ENCODE peak calls at places on chromosomes 11 and 22, in eight cellular contexts. F is endodermal cell; G is hippocampal formation; X is uterus; Q is stimulated activated naive CD8-positive, alpha-beta T cell treated with anti-CD3 and anti-CD28 coated beads, Interleukin-15, Interleukin-2, amounts not matched to agents 100 U/mL and 50 U/mL, for 24 hours; C is activated effector memory CD4-positive, alpha-beta T cell treated with anti-CD3 and anti-CD28 coated beads, Interleukin-2, amount 50 U/mL, for 16 hours; Y is SIG-M5; U is RKO. L is an unnamed sample.

GRCh38 chr11:126591966-126592489 is 236.5 kb downstream of the ST3GAL4 start:
- DNase-seq in Q (no peak), C (no peak), F (no peak), Y (no peak), U (no peak), G (no peak), X (no peak), L (no peak)

GRCh38 chr11:112786886-112787530 is 174.2 kb upstream of the NCAM1 start:
- DNase-seq in Q (no peak), G (no peak), X (no peak), Y (no peak), F (no peak), U (no peak), C (no peak), L (no peak)

GRCh38 chr22:27523711-27524110 is 277.8 kb downstream of the MN1 start:
- DNase-seq in G (no peak), F (no peak), X (no peak), Q (no peak), C (no peak), Y (no peak), U (no peak), L (no peak)

GRCh38 chr11:129314381-129314780 is 61.3 kb upstream of the BARX2 start:
- DNase-seq in G (no peak), U (no peak), Q (no peak), F (no peak), Y (peak; percentile 39), X (no peak), C (no peak), L (no peak)

GRCh38 chr11:99424313-99425084 is 403.8 kb downstream of the CNTN5 start:
- DNase-seq in G (no peak), X (no peak), U (no peak), C (no peak), Q (no peak), F (peak; percentile 63), Y (no peak), L (no peak)

GRCh38 chr22:25582946-25583345 is 18.5 kb downstream of the GRK3 start:
- DNase-seq in F (no peak), U (peak; percentile 17), X (no peak), G (no peak), C (no peak), Q (no peak), Y (no peak), L (no peak)

GRCh38 chr22:39401301-39401631 is 1.7 kb downstream of the TAB1 start:
- DNase-seq in X (no peak), U (no peak), C (no peak), F (no peak), G (no peak), Q (no peak), Y (no peak), L (no peak)

GRCh38 chr22:48741540-48741939 is 1086.1 kb downstream of the BRD1 start:
- DNase-seq in F (no peak), C (peak; percentile 52), Y (no peak), X (no peak), G (no peak), Q (no peak), U (no peak), L (no peak)

GRCh38 chr11:130390071-130390758 is 38.2 kb downstream of the ADAMTS8 start:
- DNase-seq in G (peak; percentile 43), X (no peak), C (no peak), Q (no peak), F (no peak), Y (no peak), U (peak; percentile 51), L (peak; percentile 73)

GRCh38 chr22:27283714-27284113 is 517.8 kb downstream of the MN1 start:
- DNase-seq in Y (no peak), G (no peak), U (no peak), F (no peak), X (no peak), C (no peak), Q (no peak), L (no peak)

GRCh38 chr11:119990306-119991021 is 147.4 kb downstream of the TRIM29 start:
- DNase-seq in C (no peak), X (no peak), G (peak; percentile 86), Q (no peak), F (no peak), U (peak; percentile 31), Y (no peak), L (peak; percentile 87)

GRCh38 chr22:38317237-38317994 is at the start of gene CSNK1E:
- DNase-seq in G (peak; percentile 75), Q (peak; percentile 78), C (peak; percentile 91), X (peak; percentile 85), Y (no peak), U (peak; percentile 63), F (peak; percentile 86), L (peak; percentile 92)

GRCh38 chr22:36211237-36211881 is 9.8 kb upstream of the APOL4 start:
- DNase-seq in Q (no peak), C (no peak), U (no peak), G (no peak), F (peak; percentile 12), X (no peak), Y (no peak), L (peak; percentile 38)

GRCh38 chr11:95104121-95104830 is 14.6 kb downstream of the ENDOD1 start:
- DNase-seq in X (no peak), F (no peak), U (no peak), Q (no peak), G (no peak), C (no peak), Y (no peak), L (no peak)

GRCh38 chr11:43549624-43550023 is 130.9 kb upstream of the HSD17B12 start:
- DNase-seq in Y (no peak), U (no peak), G (no peak), F (peak; percentile 64), C (no peak), Q (no peak), X (no peak), L (no peak)

GRCh38 chr11:105923814-105924213 is 98.2 kb downstream of the MSANTD4 start:
- DNase-seq in Y (no peak), G (no peak), U (no peak), Q (no peak), C (no peak), F (no peak), X (no peak), L (no peak)

GRCh38 chr11:108606495-108607160 is 13.1 kb upstream of the EXPH5 start:
- DNase-seq in C (no peak), Q (no peak), F (no peak), U (no peak), X (no peak), G (no peak), Y (no peak), L (no peak)

GRCh38 chr11:69518081-69518950 is 36.9 kb downstream of the LINC01488 start:
- DNase-seq in X (no peak), U (no peak), Q (no peak), C (no peak), Y (no peak), G (no peak), F (no peak), L (no peak)

GRCh38 chr22:42872821-42873220 is 15.7 kb upstream of the ARFGAP3 start:
- DNase-seq in Y (no peak), C (no peak), X (no peak), G (no peak), Q (no peak), U (no peak), F (no peak), L (no peak)

GRCh38 chr11:69294621-69295078 is 695 bp downstream of the MYEOV start:
- DNase-seq in G (no peak), F (no peak), X (no peak), C (no peak), Y (no peak), Q (no peak), U (peak; percentile 59), L (no peak)

GRCh38 chr22:48323746-48324145 is 1503.9 kb downstream of the BRD1 start:
- DNase-seq in Q (no peak), U (no peak), G (no peak), X (no peak), F (no peak), C (no peak), Y (no peak), L (no peak)

GRCh38 chr22:21686634-21687393 is 21.0 kb downstream of the PPIL2 start:
- DNase-seq in Y (no peak), G (no peak), X (no peak), Q (no peak), U (no peak), C (no peak), F (peak; percentile 26), L (no peak)

GRCh38 chr11:66607126-66607834 is 9.2 kb upstream of the RBM14 start:
- DNase-seq in F (no peak), G (no peak), U (no peak), Q (no peak), C (no peak), X (peak; percentile 74), Y (no peak), L (peak; percentile 58)

GRCh38 chr11:15071556-15072255 is 1.7 kb upstream of the CALCB start:
- DNase-seq in U (no peak), Q (no peak), Y (no peak), G (no peak), F (no peak), C (no peak), X (no peak), L (no peak)

L was measured in head of caudate nucleus.